ENCODE peak calls at places on chromosomes 4 and X, in eight cellular contexts. N, W, Y, L, C, T, D and G are unnamed samples.

GRCh38 chr4:2248821-2249261 is 6.9 kb upstream of the HAUS3 start:
- DNase-seq in N (no peak), W (no peak), Y (no peak), L (no peak), C (peak; percentile 46), T (no peak), D (no peak), G (no peak)

GRCh38 chrX:70025464-70025863 is 24.3 kb downstream of the AWAT2 start:
- DNase-seq in N (no peak), W (no peak), Y (no peak), L (no peak), C (no peak), T (no peak), D (no peak), G (no peak)

GRCh38 chr4:83767017-83767541 is 231.2 kb downstream of the GPAT3 start:
- DNase-seq in N (no peak), W (no peak), Y (no peak), L (no peak), C (no peak), T (no peak), D (no peak), G (no peak)

GRCh38 chr4:96713271-96713670 is 873.4 kb downstream of the PDHA2 start:
- DNase-seq in N (no peak), W (no peak), Y (no peak), L (no peak), C (no peak), T (no peak), D (no peak), G (no peak)

GRCh38 chrX:1601768-1602085 is 10.3 kb downstream of the AKAP17A start:
- DNase-seq in N (no peak), W (no peak), Y (no peak), L (no peak), C (no peak), T (no peak), D (no peak), G (no peak)

GRCh38 chr4:8688041-8688907 is 95.7 kb downstream of the CPZ start:
- DNase-seq in N (no peak), W (no peak), Y (no peak), L (no peak), C (no peak), T (peak; percentile 8), D (peak; percentile 71), G (peak; percentile 3)

GRCh38 chr4:86493460-86493859 is 100.7 kb upstream of the PTPN13 start:
- DNase-seq in N (no peak), W (no peak), Y (no peak), L (no peak), C (no peak), T (no peak), D (no peak), G (no peak)

GRCh38 chr4:16026155-16026761 is 57.6 kb downstream of the PROM1 start:
- DNase-seq in N (no peak), W (peak; percentile 44), Y (no peak), L (peak; percentile 60), C (no peak), T (peak; percentile 69), D (peak; percentile 74), G (peak; percentile 27)

GRCh38 chr4:104592894-104593470 is 98.3 kb upstream of the CXXC4 start:
- DNase-seq in N (no peak), W (peak; percentile 43), Y (no peak), L (no peak), C (no peak), T (no peak), D (no peak), G (no peak)

GRCh38 chrX:85995641-85996040 is 51.7 kb downstream of the CHM start:
- DNase-seq in N (no peak), W (no peak), Y (no peak), L (no peak), C (no peak), T (no peak), D (no peak), G (no peak)

GRCh38 chrX:101750744-101751143 is 91.1 kb upstream of the ARMCX2 start:
- DNase-seq in N (no peak), W (no peak), Y (no peak), L (no peak), C (no peak), T (no peak), D (no peak), G (no peak)

GRCh38 chr4:123945301-123945700 is 548.7 kb downstream of the SPRY1 start:
- DNase-seq in N (no peak), W (no peak), Y (no peak), L (no peak), C (no peak), T (no peak), D (no peak), G (no peak)

GRCh38 chr4:2253160-2254084 is 8.5 kb downstream of the MXD4 start:
- DNase-seq in N (no peak), W (no peak), Y (peak; percentile 2), L (peak; percentile 4), C (peak; percentile 52), T (no peak), D (no peak), G (no peak)